ENCODE peak calls at places on chromosomes 3 and 15, in ten cellular contexts. One of them, this sample, is unnamed.

GRCh38 chr15:37967788-37968187 is 33.3 kb downstream of the TMCO5A start:
- DNase-seq in choroid plexus epithelial cell: no peak
- DNase-seq in OCI-LY7: no peak
- DNase-seq in Panc1: no peak
- DNase-seq in left lung: no peak
- DNase-seq in aorta: no peak
- DNase-seq in astrocyte: no peak
- DNase-seq in naive thymus-derived CD4-positive, alpha-beta T cell: no peak
- DNase-seq in psoas muscle: no peak
- DNase-seq in IMR-90: no peak
- DNase-seq in this sample: no peak

GRCh38 chr15:72534522-72534921 is 60.4 kb downstream of the ARIH1 start:
- DNase-seq in astrocyte: no peak
- DNase-seq in Panc1: no peak
- DNase-seq in aorta: no peak
- DNase-seq in psoas muscle: no peak
- DNase-seq in naive thymus-derived CD4-positive, alpha-beta T cell: peak; percentile 65
- DNase-seq in OCI-LY7: no peak
- DNase-seq in choroid plexus epithelial cell: no peak
- DNase-seq in IMR-90: no peak
- DNase-seq in left lung: no peak
- DNase-seq in this sample: no peak

GRCh38 chr15:71202712-71203111 is 87.4 kb downstream of the THSD4 start:
- DNase-seq in astrocyte: no peak
- DNase-seq in Panc1: no peak
- DNase-seq in OCI-LY7: no peak
- DNase-seq in left lung: no peak
- DNase-seq in choroid plexus epithelial cell: no peak
- DNase-seq in IMR-90: no peak
- DNase-seq in aorta: no peak
- DNase-seq in naive thymus-derived CD4-positive, alpha-beta T cell: no peak
- DNase-seq in psoas muscle: no peak
- DNase-seq in this sample: no peak

GRCh38 chr3:70824785-70825184 is 512.3 kb upstream of the MDFIC2 start:
- DNase-seq in naive thymus-derived CD4-positive, alpha-beta T cell: no peak
- DNase-seq in astrocyte: peak; percentile 97
- DNase-seq in Panc1: no peak
- DNase-seq in aorta: no peak
- DNase-seq in psoas muscle: no peak
- DNase-seq in OCI-LY7: no peak
- DNase-seq in choroid plexus epithelial cell: peak; percentile 63
- DNase-seq in left lung: no peak
- DNase-seq in IMR-90: peak; percentile 79
- DNase-seq in this sample: peak; percentile 90

GRCh38 chr15:31262901-31263671 is 63.5 kb upstream of the KLF13 start:
- DNase-seq in left lung: no peak
- DNase-seq in IMR-90: peak; percentile 7
- DNase-seq in Panc1: no peak
- DNase-seq in choroid plexus epithelial cell: peak; percentile 67
- DNase-seq in OCI-LY7: peak; percentile 91
- DNase-seq in naive thymus-derived CD4-positive, alpha-beta T cell: no peak
- DNase-seq in psoas muscle: peak; percentile 54
- DNase-seq in astrocyte: peak; percentile 6
- DNase-seq in aorta: no peak
- DNase-seq in this sample: no peak

GRCh38 chr15:43900964-43901363 is 74.2 kb downstream of the WDR76 start:
- DNase-seq in naive thymus-derived CD4-positive, alpha-beta T cell: no peak
- DNase-seq in psoas muscle: no peak
- DNase-seq in aorta: no peak
- DNase-seq in OCI-LY7: no peak
- DNase-seq in astrocyte: no peak
- DNase-seq in left lung: no peak
- DNase-seq in Panc1: no peak
- DNase-seq in IMR-90: no peak
- DNase-seq in choroid plexus epithelial cell: no peak
- DNase-seq in this sample: no peak

GRCh38 chr15:68430471-68431036 is 1.4 kb downstream of the ITGA11 start:
- DNase-seq in naive thymus-derived CD4-positive, alpha-beta T cell: no peak
- DNase-seq in psoas muscle: no peak
- DNase-seq in choroid plexus epithelial cell: no peak
- DNase-seq in left lung: no peak
- DNase-seq in astrocyte: no peak
- DNase-seq in OCI-LY7: no peak
- DNase-seq in Panc1: no peak
- DNase-seq in IMR-90: no peak
- DNase-seq in aorta: no peak
- DNase-seq in this sample: no peak

GRCh38 chr3:54033761-54034160 is 88.6 kb upstream of the CACNA2D3 start:
- DNase-seq in left lung: no peak
- DNase-seq in Panc1: no peak
- DNase-seq in choroid plexus epithelial cell: no peak
- DNase-seq in psoas muscle: no peak
- DNase-seq in IMR-90: no peak
- DNase-seq in aorta: no peak
- DNase-seq in OCI-LY7: no peak
- DNase-seq in astrocyte: no peak
- DNase-seq in naive thymus-derived CD4-positive, alpha-beta T cell: no peak
- DNase-seq in this sample: no peak

GRCh38 chr3:189941679-189942078 is 179.0 kb downstream of the P3H2 start:
- DNase-seq in IMR-90: peak; percentile 59
- DNase-seq in astrocyte: peak; percentile 85
- DNase-seq in Panc1: no peak
- DNase-seq in aorta: no peak
- DNase-seq in psoas muscle: no peak
- DNase-seq in left lung: no peak
- DNase-seq in OCI-LY7: no peak
- DNase-seq in choroid plexus epithelial cell: peak; percentile 54
- DNase-seq in naive thymus-derived CD4-positive, alpha-beta T cell: no peak
- DNase-seq in this sample: no peak

GRCh38 chr3:46673151-46674030 is 20.1 kb downstream of the ALS2CL start:
- DNase-seq in OCI-LY7: no peak
- DNase-seq in Panc1: no peak
- DNase-seq in aorta: peak; percentile 55
- DNase-seq in astrocyte: no peak
- DNase-seq in left lung: peak; percentile 47
- DNase-seq in psoas muscle: peak; percentile 31
- DNase-seq in IMR-90: no peak
- DNase-seq in choroid plexus epithelial cell: no peak
- DNase-seq in naive thymus-derived CD4-positive, alpha-beta T cell: no peak
- DNase-seq in this sample: no peak

GRCh38 chr3:196135693-196136639 is 54.1 kb upstream of the TFRC start:
- DNase-seq in choroid plexus epithelial cell: no peak
- DNase-seq in aorta: peak; percentile 43
- DNase-seq in Panc1: no peak
- DNase-seq in OCI-LY7: no peak
- DNase-seq in astrocyte: no peak
- DNase-seq in psoas muscle: no peak
- DNase-seq in IMR-90: no peak
- DNase-seq in naive thymus-derived CD4-positive, alpha-beta T cell: no peak
- DNase-seq in left lung: no peak
- DNase-seq in this sample: no peak

GRCh38 chr15:82045179-82045891 is 483 bp downstream of the MEX3B start:
- DNase-seq in aorta: peak; percentile 78
- DNase-seq in Panc1: no peak
- DNase-seq in naive thymus-derived CD4-positive, alpha-beta T cell: no peak
- DNase-seq in left lung: peak; percentile 85
- DNase-seq in OCI-LY7: peak; percentile 29
- DNase-seq in choroid plexus epithelial cell: peak; percentile 56
- DNase-seq in IMR-90: peak; percentile 54
- DNase-seq in astrocyte: peak; percentile 32
- DNase-seq in psoas muscle: peak; percentile 67
- DNase-seq in this sample: no peak

DNA sequence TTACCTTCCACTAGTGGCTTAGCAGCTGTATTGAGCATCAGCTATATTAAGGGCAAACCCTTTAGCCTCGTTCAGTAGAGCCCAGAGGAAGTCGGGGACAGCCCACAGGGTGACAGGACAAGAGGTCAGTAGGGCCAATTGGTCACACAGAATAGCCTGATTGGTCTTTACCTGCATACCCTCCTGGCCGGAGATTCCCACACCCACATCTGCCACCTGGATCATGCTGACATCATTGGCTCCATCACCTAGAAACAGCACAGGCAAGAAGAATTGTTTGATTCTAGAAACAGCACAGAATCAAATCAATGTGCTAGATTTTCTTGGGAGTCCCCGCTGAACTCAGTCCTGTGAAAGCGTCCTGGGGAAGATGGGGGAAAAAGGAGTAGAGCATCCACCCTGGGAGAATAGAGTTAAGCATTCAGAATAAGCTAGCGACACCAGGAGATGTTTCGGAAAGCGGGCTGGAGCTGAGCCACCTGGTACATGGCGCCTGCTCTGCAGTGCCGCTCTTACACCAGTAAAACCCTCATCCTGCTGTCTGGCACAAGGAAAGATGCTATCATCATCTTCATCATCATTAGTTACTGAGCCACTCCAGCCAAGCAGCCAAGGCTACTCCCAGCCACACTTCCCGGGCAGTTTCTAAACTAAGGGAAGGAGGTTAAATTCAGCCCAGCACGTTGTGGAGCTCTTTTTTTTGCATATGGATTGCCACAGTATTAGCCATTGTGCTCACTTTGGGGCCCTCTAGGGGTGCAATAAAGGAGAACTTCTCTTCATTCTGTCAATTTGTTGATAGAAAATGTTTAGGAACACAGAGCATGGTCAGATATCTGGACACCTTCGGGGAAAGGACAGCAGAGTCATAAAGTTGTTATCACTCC is 171.3 kb downstream of the ATP10A start:
- DNase-seq in psoas muscle: no peak
- DNase-seq in choroid plexus epithelial cell: peak; percentile 13
- DNase-seq in aorta: peak; percentile 45
- DNase-seq in astrocyte: no peak
- DNase-seq in Panc1: no peak
- DNase-seq in OCI-LY7: peak; percentile 3
- DNase-seq in IMR-90: peak; percentile 31
- DNase-seq in left lung: no peak
- DNase-seq in naive thymus-derived CD4-positive, alpha-beta T cell: no peak
- DNase-seq in this sample: no peak
- H3K4me3 ChIP-seq in psoas muscle: no peak overlapping the region
- H3K4me3 ChIP-seq in choroid plexus epithelial cell: no peak overlapping the region
- H3K4me3 ChIP-seq in aorta: no peak overlapping the region
- H3K4me3 ChIP-seq in astrocyte: peak overlapping the region; percentile 13
- H3K4me3 ChIP-seq in Panc1: no peak overlapping the region
- H3K4me3 ChIP-seq in OCI-LY7: no peak overlapping the region
- H3K4me3 ChIP-seq in IMR-90: no peak overlapping the region
- H3K4me3 ChIP-seq in left lung: no peak overlapping the region
- H3K4me3 ChIP-seq in naive thymus-derived CD4-positive, alpha-beta T cell: no peak overlapping the region
- H3K4me3 ChIP-seq in this sample: no peak overlapping the region

DNA sequence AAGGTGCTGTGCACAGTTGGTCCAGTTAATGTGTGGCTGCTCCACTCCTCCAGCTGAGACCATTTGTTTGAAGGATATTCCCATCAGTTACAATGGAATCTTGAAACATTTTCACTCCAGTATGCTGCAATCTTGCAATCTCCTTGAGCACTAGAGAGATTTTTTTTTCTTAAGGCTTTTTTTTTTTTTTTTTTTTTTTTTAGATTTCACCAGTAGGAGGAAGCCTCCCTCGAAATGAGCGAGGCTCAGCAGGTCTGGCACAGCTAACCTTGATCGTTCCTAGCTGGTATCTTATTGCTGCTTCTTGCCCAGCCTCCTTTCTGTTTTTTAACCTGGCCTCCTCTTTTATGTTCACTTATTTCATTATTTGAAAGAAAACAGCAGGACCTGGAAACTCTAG is 48.1 kb downstream of the RAP2B start:
- DNase-seq in aorta: no peak
- DNase-seq in left lung: no peak
- DNase-seq in psoas muscle: no peak
- DNase-seq in naive thymus-derived CD4-positive, alpha-beta T cell: peak; percentile 23
- DNase-seq in Panc1: no peak
- DNase-seq in IMR-90: peak; percentile 37
- DNase-seq in OCI-LY7: no peak
- DNase-seq in astrocyte: no peak
- DNase-seq in choroid plexus epithelial cell: peak; percentile 62
- DNase-seq in this sample: no peak
- H3K4me3 ChIP-seq in aorta: no peak overlapping the region
- H3K4me3 ChIP-seq in left lung: no peak overlapping the region
- H3K4me3 ChIP-seq in psoas muscle: no peak overlapping the region
- H3K4me3 ChIP-seq in naive thymus-derived CD4-positive, alpha-beta T cell: no peak overlapping the region
- H3K4me3 ChIP-seq in Panc1: no peak overlapping the region
- H3K4me3 ChIP-seq in IMR-90: no peak overlapping the region
- H3K4me3 ChIP-seq in OCI-LY7: no peak overlapping the region
- H3K4me3 ChIP-seq in astrocyte: no peak overlapping the region
- H3K4me3 ChIP-seq in choroid plexus epithelial cell: no peak overlapping the region
- H3K4me3 ChIP-seq in this sample: no peak overlapping the region

DNA sequence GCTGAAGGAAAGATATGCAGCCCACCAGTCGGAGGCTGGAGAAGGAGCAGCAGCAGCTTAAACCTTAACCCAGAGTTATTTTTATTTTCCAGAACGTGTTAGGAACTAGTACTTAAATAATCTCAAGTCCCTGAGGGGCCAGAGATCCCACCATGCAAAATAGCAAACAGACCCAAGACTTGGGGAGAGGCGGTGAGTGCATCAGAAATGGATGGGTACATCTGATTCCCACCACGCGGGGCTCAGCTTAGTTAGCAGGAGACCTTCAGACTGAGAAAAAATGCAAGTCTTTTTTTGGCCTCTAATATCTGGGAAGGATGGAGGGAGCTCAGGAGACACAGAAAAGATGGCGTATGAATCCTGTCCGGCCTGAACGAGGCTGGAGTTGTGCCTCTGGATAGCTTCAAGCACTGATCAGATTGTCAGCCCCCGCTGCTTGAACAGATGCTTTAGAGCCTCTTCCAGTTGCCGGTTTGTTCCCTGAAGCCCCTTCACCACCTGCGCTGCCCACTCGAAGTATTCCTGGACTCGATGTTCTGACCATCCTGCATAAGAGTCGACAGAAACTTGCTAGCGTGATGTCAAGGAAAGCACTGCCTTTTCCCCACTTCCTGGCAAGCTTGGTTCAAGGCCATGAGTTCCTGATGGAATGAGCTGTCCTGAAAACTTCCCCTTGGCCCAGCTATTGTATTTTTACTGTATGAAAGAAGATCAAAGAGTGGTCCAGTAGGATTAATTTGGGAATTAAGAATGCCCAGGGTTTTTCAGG is 1.3 kb downstream of the HDDC3 start:
- DNase-seq in choroid plexus epithelial cell: no peak
- DNase-seq in aorta: no peak
- DNase-seq in psoas muscle: peak; percentile 28
- DNase-seq in astrocyte: no peak
- DNase-seq in left lung: no peak
- DNase-seq in naive thymus-derived CD4-positive, alpha-beta T cell: no peak
- DNase-seq in OCI-LY7: peak; percentile 33
- DNase-seq in IMR-90: no peak
- DNase-seq in Panc1: no peak
- DNase-seq in this sample: no peak
- H3K4me3 ChIP-seq in choroid plexus epithelial cell: peak overlapping the region; percentile 62
- H3K4me3 ChIP-seq in aorta: no peak overlapping the region
- H3K4me3 ChIP-seq in psoas muscle: peak overlapping the region; percentile 95
- H3K4me3 ChIP-seq in astrocyte: peak overlapping the region; percentile 83
- H3K4me3 ChIP-seq in left lung: peak overlapping the region; percentile 69
- H3K4me3 ChIP-seq in naive thymus-derived CD4-positive, alpha-beta T cell: peak overlapping the region; percentile 97
- H3K4me3 ChIP-seq in OCI-LY7: peak overlapping the region; percentile 79
- H3K4me3 ChIP-seq in IMR-90: no peak overlapping the region
- H3K4me3 ChIP-seq in Panc1: peak overlapping the region; percentile 78
- H3K4me3 ChIP-seq in this sample: no peak overlapping the region

DNA sequence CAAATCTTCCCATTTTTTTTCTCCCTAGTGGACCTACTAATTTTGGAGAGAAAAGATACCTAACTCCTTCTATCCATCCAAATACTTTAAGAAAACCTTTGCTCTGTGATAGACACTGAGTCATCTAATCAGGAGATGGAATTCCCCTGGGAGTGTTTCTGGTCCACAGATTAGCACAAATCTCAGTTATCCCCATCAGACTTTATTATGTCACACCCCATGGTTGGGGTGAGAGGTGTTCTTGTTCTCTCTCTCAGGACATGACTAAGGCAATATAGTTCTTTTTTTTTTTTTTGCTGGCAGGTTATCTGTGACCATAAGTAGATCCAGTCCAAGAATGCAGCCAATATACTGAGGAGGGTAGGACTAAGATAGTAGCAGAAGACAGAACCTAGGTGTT is 15.8 kb downstream of the SLC9A9 start:
- DNase-seq in IMR-90: peak; percentile 30
- DNase-seq in OCI-LY7: no peak
- DNase-seq in left lung: no peak
- DNase-seq in psoas muscle: no peak
- DNase-seq in choroid plexus epithelial cell: peak; percentile 23
- DNase-seq in astrocyte: peak; percentile 31
- DNase-seq in Panc1: no peak
- DNase-seq in aorta: no peak
- DNase-seq in naive thymus-derived CD4-positive, alpha-beta T cell: no peak
- DNase-seq in this sample: no peak
- H3K4me3 ChIP-seq in IMR-90: no peak overlapping the region
- H3K4me3 ChIP-seq in OCI-LY7: no peak overlapping the region
- H3K4me3 ChIP-seq in left lung: no peak overlapping the region
- H3K4me3 ChIP-seq in psoas muscle: no peak overlapping the region
- H3K4me3 ChIP-seq in choroid plexus epithelial cell: no peak overlapping the region
- H3K4me3 ChIP-seq in astrocyte: no peak overlapping the region
- H3K4me3 ChIP-seq in Panc1: no peak overlapping the region
- H3K4me3 ChIP-seq in aorta: no peak overlapping the region
- H3K4me3 ChIP-seq in naive thymus-derived CD4-positive, alpha-beta T cell: no peak overlapping the region
- H3K4me3 ChIP-seq in this sample: no peak overlapping the region